ENCODE peak calls at places on chromosomes 2 and 18, in four cellular contexts. One of them, this sample, is unnamed.

GRCh38 chr2:24508878-24509277 is 17.8 kb downstream of the NCOA1 start:
- DNase-seq in keratinocyte: no peak
- DNase-seq in mammary epithelial cell: peak; percentile 4
- DNase-seq in GM23338: no peak
- DNase-seq in this sample: no peak

GRCh38 chr2:29878898-29879297 is 42.5 kb downstream of the ALK start:
- DNase-seq in keratinocyte: no peak
- DNase-seq in mammary epithelial cell: peak; percentile 51
- DNase-seq in GM23338: no peak
- DNase-seq in this sample: peak; percentile 61

GRCh38 chr2:230439590-230439989 is 23.6 kb downstream of the SP100 start:
- DNase-seq in keratinocyte: no peak
- DNase-seq in mammary epithelial cell: no peak
- DNase-seq in GM23338: no peak
- DNase-seq in this sample: peak; percentile 41

GRCh38 chr2:50480507-50480906 is 551.4 kb downstream of the NRXN1 start:
- DNase-seq in keratinocyte: no peak
- DNase-seq in mammary epithelial cell: no peak
- DNase-seq in GM23338: no peak
- DNase-seq in this sample: no peak

GRCh38 chr2:219630770-219631405 is 3.5 kb downstream of the SLC4A3 start:
- DNase-seq in keratinocyte: no peak
- DNase-seq in mammary epithelial cell: no peak
- DNase-seq in GM23338: no peak
- DNase-seq in this sample: no peak

GRCh38 chr18:39453882-39454281 is 1888.3 kb upstream of the CELF4 start:
- DNase-seq in keratinocyte: no peak
- DNase-seq in mammary epithelial cell: peak; percentile 46
- DNase-seq in GM23338: no peak
- DNase-seq in this sample: peak; percentile 88

GRCh38 chr2:206160124-206160806 is 570 bp downstream of the EEF1B2 start:
- DNase-seq in keratinocyte: no peak
- DNase-seq in mammary epithelial cell: no peak
- DNase-seq in GM23338: no peak
- DNase-seq in this sample: no peak

GRCh38 chr2:135701442-135701841 is 40.2 kb upstream of the UBXN4 start:
- DNase-seq in keratinocyte: no peak
- DNase-seq in mammary epithelial cell: peak; percentile 63
- DNase-seq in GM23338: no peak
- DNase-seq in this sample: peak; percentile 63

GRCh38 chr18:9987355-9987754 is 73.5 kb downstream of the VAPA start:
- DNase-seq in keratinocyte: no peak
- DNase-seq in mammary epithelial cell: no peak
- DNase-seq in GM23338: no peak
- DNase-seq in this sample: no peak

GRCh38 chr2:172109256-172109655 is 6.6 kb upstream of the DLX2 start:
- DNase-seq in keratinocyte: no peak
- DNase-seq in mammary epithelial cell: no peak
- DNase-seq in GM23338: peak; percentile 57
- DNase-seq in this sample: no peak

GRCh38 chr2:53646788-53647187 is 120.8 kb upstream of the CHAC2 start:
- DNase-seq in keratinocyte: no peak
- DNase-seq in mammary epithelial cell: no peak
- DNase-seq in GM23338: peak; percentile 70
- DNase-seq in this sample: no peak

GRCh38 chr2:230909841-230910545 is 15.0 kb downstream of the GPR55 start:
- DNase-seq in keratinocyte: no peak
- DNase-seq in mammary epithelial cell: no peak
- DNase-seq in GM23338: no peak
- DNase-seq in this sample: no peak

GRCh38 chr2:43171789-43172188 is 54.6 kb downstream of the ZFP36L2 start:
- DNase-seq in keratinocyte: no peak
- DNase-seq in mammary epithelial cell: no peak
- DNase-seq in GM23338: no peak
- DNase-seq in this sample: peak; percentile 54

GRCh38 chr2:17915099-17915498 is 36.6 kb downstream of the KCNS3 start:
- DNase-seq in keratinocyte: no peak
- DNase-seq in mammary epithelial cell: no peak
- DNase-seq in GM23338: no peak
- DNase-seq in this sample: no peak

GRCh38 chr2:10316336-10316735 is 13.6 kb downstream of the HPCAL1 start:
- DNase-seq in keratinocyte: no peak
- DNase-seq in mammary epithelial cell: no peak
- DNase-seq in GM23338: no peak
- DNase-seq in this sample: no peak

GRCh38 chr2:175880-176800 is 87.7 kb downstream of the SH3YL1 start:
- DNase-seq in keratinocyte: no peak
- DNase-seq in mammary epithelial cell: peak; percentile 44
- DNase-seq in GM23338: no peak
- DNase-seq in this sample: no peak

GRCh38 chr18:68034293-68034692 is 517.8 kb upstream of the DSEL start:
- DNase-seq in keratinocyte: no peak
- DNase-seq in mammary epithelial cell: no peak
- DNase-seq in GM23338: no peak
- DNase-seq in this sample: no peak

GRCh38 chr2:238567996-238568395 is 141.3 kb downstream of the ASB1 start:
- DNase-seq in keratinocyte: no peak
- DNase-seq in mammary epithelial cell: no peak
- DNase-seq in GM23338: no peak
- DNase-seq in this sample: no peak

GRCh38 chr2:65349863-65350262 is 82.5 kb downstream of the SPRED2 start:
- DNase-seq in keratinocyte: no peak
- DNase-seq in mammary epithelial cell: peak; percentile 40
- DNase-seq in GM23338: peak; percentile 21
- DNase-seq in this sample: peak; percentile 79

GRCh38 chr2:197777823-197778407 is 7.2 kb downstream of the BOLL start:
- DNase-seq in keratinocyte: no peak
- DNase-seq in mammary epithelial cell: peak; percentile 4
- DNase-seq in GM23338: peak; percentile 51
- DNase-seq in this sample: peak; percentile 66

GRCh38 chr18:8615397-8616025 is 6.3 kb downstream of the RAB12 start:
- DNase-seq in keratinocyte: peak; percentile 44
- DNase-seq in mammary epithelial cell: peak; percentile 87
- DNase-seq in GM23338: no peak
- DNase-seq in this sample: peak; percentile 95

GRCh38 chr2:64134813-64135212 is 9.4 kb downstream of the PELI1 start:
- DNase-seq in keratinocyte: no peak
- DNase-seq in mammary epithelial cell: no peak
- DNase-seq in GM23338: no peak
- DNase-seq in this sample: no peak

GRCh38 chr2:37686792-37687595 is 15.6 kb upstream of the CDC42EP3 start:
- DNase-seq in keratinocyte: no peak
- DNase-seq in mammary epithelial cell: no peak
- DNase-seq in GM23338: no peak
- DNase-seq in this sample: no peak

GRCh38 chr18:40415821-40416220 is 1539.2 kb upstream of the PIK3C3 start:
- DNase-seq in keratinocyte: no peak
- DNase-seq in mammary epithelial cell: no peak
- DNase-seq in GM23338: no peak
- DNase-seq in this sample: no peak

GRCh38 chr18:59566507-59566906 is 130.7 kb downstream of the CCBE1 start:
- DNase-seq in keratinocyte: no peak
- DNase-seq in mammary epithelial cell: no peak
- DNase-seq in GM23338: no peak
- DNase-seq in this sample: peak; percentile 91

GRCh38 chr2:33673937-33674336 is 74.8 kb upstream of the FAM98A start:
- DNase-seq in keratinocyte: no peak
- DNase-seq in mammary epithelial cell: no peak
- DNase-seq in GM23338: peak; percentile 13
- DNase-seq in this sample: peak; percentile 14

GRCh38 chr18:44682181-44682870 is 1.6 kb downstream of the SETBP1 start:
- DNase-seq in keratinocyte: no peak
- DNase-seq in mammary epithelial cell: peak; percentile 60
- DNase-seq in GM23338: peak; percentile 68
- DNase-seq in this sample: no peak

GRCh38 chr18:50879302-50880107 is 587 bp downstream of the ME2 start:
- DNase-seq in keratinocyte: no peak
- DNase-seq in mammary epithelial cell: peak; percentile 42
- DNase-seq in GM23338: no peak
- DNase-seq in this sample: peak; percentile 63

GRCh38 chr2:31688282-31688681 is 107.5 kb upstream of the SRD5A2 start:
- DNase-seq in keratinocyte: no peak
- DNase-seq in mammary epithelial cell: no peak
- DNase-seq in GM23338: peak; percentile 48
- DNase-seq in this sample: peak; percentile 9

GRCh38 chr2:44136186-44136585 is 32.5 kb upstream of the PPM1B start:
- DNase-seq in keratinocyte: no peak
- DNase-seq in mammary epithelial cell: peak; percentile 25
- DNase-seq in GM23338: peak; percentile 66
- DNase-seq in this sample: peak; percentile 84

GRCh38 chr2:209577376-209578357 is 153.8 kb downstream of the MAP2 start:
- DNase-seq in keratinocyte: no peak
- DNase-seq in mammary epithelial cell: no peak
- DNase-seq in GM23338: peak; percentile 29
- DNase-seq in this sample: peak; percentile 43

GRCh38 chr18:49161627-49162026 is 210.9 kb upstream of the SMAD7 start:
- DNase-seq in keratinocyte: no peak
- DNase-seq in mammary epithelial cell: peak; percentile 23
- DNase-seq in GM23338: no peak
- DNase-seq in this sample: peak; percentile 43

GRCh38 chr2:101883860-101884259 is 107.9 kb upstream of the IL1R2 start:
- DNase-seq in keratinocyte: no peak
- DNase-seq in mammary epithelial cell: peak; percentile 57
- DNase-seq in GM23338: peak; percentile 69
- DNase-seq in this sample: peak; percentile 79

GRCh38 chr2:177249038-177249437 is 15.5 kb downstream of the NFE2L2 start:
- DNase-seq in keratinocyte: no peak
- DNase-seq in mammary epithelial cell: no peak
- DNase-seq in GM23338: no peak
- DNase-seq in this sample: no peak

GRCh38 chr2:185771396-185771795 is 32.8 kb downstream of the FSIP2 start:
- DNase-seq in keratinocyte: no peak
- DNase-seq in mammary epithelial cell: no peak
- DNase-seq in GM23338: no peak
- DNase-seq in this sample: no peak

GRCh38 chr2:120586507-120587283 is 149.0 kb upstream of the GLI2 start:
- DNase-seq in keratinocyte: no peak
- DNase-seq in mammary epithelial cell: no peak
- DNase-seq in GM23338: peak; percentile 60
- DNase-seq in this sample: no peak
- TF ChIP-seq EZH2 in keratinocyte: no peak
- TF ChIP-seq EZH2 in mammary epithelial cell: no peak
- TF ChIP-seq EZH2 in GM23338: no peak
- TF ChIP-seq EZH2 in this sample: peak; percentile 47

GRCh38 chr18:11066038-11066437 is 83.3 kb downstream of the PIEZO2 start:
- DNase-seq in keratinocyte: no peak
- DNase-seq in mammary epithelial cell: no peak
- DNase-seq in GM23338: peak; percentile 67
- DNase-seq in this sample: no peak

GRCh38 chr18:11065061-11065460 is 84.3 kb downstream of the PIEZO2 start:
- DNase-seq in keratinocyte: no peak
- DNase-seq in mammary epithelial cell: no peak
- DNase-seq in GM23338: no peak
- DNase-seq in this sample: no peak

DNA sequence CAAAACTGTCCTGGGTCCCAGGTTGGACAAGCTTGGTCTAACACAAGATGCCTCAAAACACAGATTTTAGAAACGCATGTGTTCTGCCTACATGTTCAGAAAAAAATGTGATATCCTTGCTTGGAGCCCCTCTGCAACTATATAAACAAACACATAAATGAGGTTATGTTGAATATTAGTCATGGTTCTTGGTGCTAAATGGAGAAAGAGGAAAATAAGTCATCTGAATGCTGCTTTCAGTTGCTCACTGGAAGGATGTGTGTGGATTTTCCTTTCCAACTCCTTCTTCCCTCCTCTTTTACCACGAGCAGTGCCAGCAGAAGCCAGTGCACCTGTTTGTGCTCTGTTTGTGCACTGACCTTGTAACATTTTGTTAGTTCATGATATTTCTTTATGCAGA is 85.3 kb downstream of the PIEZO2 start:
- DNase-seq in keratinocyte: no peak
- DNase-seq in mammary epithelial cell: no peak
- DNase-seq in GM23338: no peak
- DNase-seq in this sample: no peak
- H3K27ac ChIP-seq in keratinocyte: no peak overlapping the region
- H3K27ac ChIP-seq in mammary epithelial cell: no peak overlapping the region
- H3K27ac ChIP-seq in GM23338: no peak overlapping the region
- H3K27ac ChIP-seq in this sample: no peak overlapping the region

GRCh38 chr2:74197983-74198460 is 393 bp upstream of the MTHFD2 start:
- DNase-seq in keratinocyte: no peak
- DNase-seq in mammary epithelial cell: no peak
- DNase-seq in GM23338: no peak
- DNase-seq in this sample: no peak
- TF ChIP-seq EZH2 in keratinocyte: no peak
- TF ChIP-seq EZH2 in mammary epithelial cell: no peak
- TF ChIP-seq EZH2 in GM23338: no peak
- TF ChIP-seq EZH2 in this sample: no peak

GRCh38 chr2:221463235-221463896 is 108.7 kb downstream of the EPHA4 start:
- DNase-seq in keratinocyte: no peak
- DNase-seq in mammary epithelial cell: no peak
- DNase-seq in GM23338: no peak
- DNase-seq in this sample: peak; percentile 59
- H3K27ac ChIP-seq in keratinocyte: no peak overlapping the region
- H3K27ac ChIP-seq in mammary epithelial cell: no peak overlapping the region
- H3K27ac ChIP-seq in GM23338: no peak overlapping the region
- H3K27ac ChIP-seq in this sample: no peak overlapping the region

DNA sequence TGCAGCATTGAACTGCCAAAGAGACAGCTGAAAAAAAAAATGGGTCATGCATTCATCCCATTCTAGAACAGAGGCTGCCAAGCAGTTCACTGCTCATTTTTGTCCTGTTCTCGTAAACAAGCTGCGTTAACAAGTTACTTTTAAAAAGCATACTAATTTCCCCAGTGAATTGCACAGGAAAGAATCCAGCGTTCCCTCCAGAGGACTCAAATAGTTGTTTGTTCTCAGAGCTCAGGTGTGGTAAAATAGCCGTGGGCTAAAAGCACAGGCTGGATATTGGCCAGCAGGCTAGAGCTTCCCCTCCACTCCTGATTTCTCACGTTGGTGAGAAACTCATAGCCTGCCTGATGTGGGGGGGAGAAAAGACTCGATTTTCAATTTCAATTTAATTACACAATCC is 76.1 kb upstream of the AQP4 start:
- DNase-seq in keratinocyte: no peak
- DNase-seq in mammary epithelial cell: peak; percentile 75
- DNase-seq in GM23338: no peak
- DNase-seq in this sample: no peak
- TF ChIP-seq EZH2 in keratinocyte: no peak
- TF ChIP-seq EZH2 in mammary epithelial cell: no peak
- TF ChIP-seq EZH2 in GM23338: no peak
- TF ChIP-seq EZH2 in this sample: no peak

DNA sequence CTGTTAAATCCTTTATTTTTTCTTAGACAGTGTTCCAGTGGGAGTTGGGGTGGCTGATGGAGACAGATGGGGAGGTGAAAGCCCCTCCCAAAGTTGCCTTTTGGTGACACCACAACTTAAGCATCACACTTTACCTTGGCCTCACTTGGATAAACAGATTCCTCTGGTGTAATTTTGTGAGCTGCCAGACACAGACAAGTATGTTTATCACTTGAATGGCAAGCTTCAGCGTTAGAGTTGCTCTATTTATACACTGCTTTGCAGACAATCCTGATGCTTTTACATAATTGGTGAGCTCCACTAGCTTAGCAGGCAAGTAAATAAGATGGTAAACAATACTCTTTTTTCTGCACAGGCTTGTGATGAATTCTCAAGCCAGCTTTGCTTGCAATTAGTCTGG is 226.2 kb downstream of the SLC8A1 start:
- DNase-seq in keratinocyte: no peak
- DNase-seq in mammary epithelial cell: no peak
- DNase-seq in GM23338: no peak
- DNase-seq in this sample: no peak
- H3K27ac ChIP-seq in keratinocyte: no peak overlapping the region
- H3K27ac ChIP-seq in mammary epithelial cell: no peak overlapping the region
- H3K27ac ChIP-seq in GM23338: no peak overlapping the region
- H3K27ac ChIP-seq in this sample: no peak overlapping the region

This sample was measured in fibroblast of lung.